ENCODE peak calls at places on chromosomes 13 and 19, in five cellular contexts. N is amniotic epithelial cell; Z is CD4-positive, CD25-positive, alpha-beta regulatory T cell; S is frontal cortex; U is AG08395. K is an unnamed sample.

GRCh38 chr13:27960362-27961226 is 8.5 kb downstream of the CDX2 start:
- DNase-seq in N (peak), Z (no peak), S (peak), U (peak), K (peak)

GRCh38 chr13:72437458-72437857 is 290.0 kb downstream of the MZT1 start:
- DNase-seq in N (peak), Z (no peak), S (no peak), U (peak), K (no peak)

GRCh38 chr19:32404213-32404938 is 1.2 kb upstream of the DPY19L3 start:
- DNase-seq in N (no peak), Z (no peak), S (no peak), U (no peak), K (no peak)

GRCh38 chr19:43464089-43464775 is 1.2 kb downstream of the LYPD3 start:
- DNase-seq in N (no peak), Z (no peak), S (peak), U (no peak), K (no peak)

GRCh38 chr19:48279747-48280146 is 9.9 kb downstream of the ZNF114 start:
- DNase-seq in N (no peak), Z (no peak), S (no peak), U (no peak), K (no peak)

GRCh38 chr19:43526884-43527859 is at the start of gene ETHE1:
- DNase-seq in N (peak), Z (peak), S (peak), U (peak), K (peak)

GRCh38 chr13:113853518-113854237 is 10.2 kb downstream of the GAS6 start:
- DNase-seq in N (peak), Z (no peak), S (no peak), U (no peak), K (no peak)

GRCh38 chr13:33050161-33050560 is 33.9 kb downstream of the KL start:
- DNase-seq in N (peak), Z (no peak), S (no peak), U (no peak), K (no peak)

GRCh38 chr19:29548483-29549085 is 22.8 kb downstream of the VSTM2B start:
- DNase-seq in N (no peak), Z (no peak), S (no peak), U (no peak), K (no peak)

GRCh38 chr13:110340812-110341444 is 33.8 kb downstream of the COL4A2 start:
- DNase-seq in N (peak), Z (peak), S (peak), U (peak), K (peak)

GRCh38 chr13:53800011-53800410 is 771.4 kb downstream of the OLFM4 start:
- DNase-seq in N (no peak), Z (no peak), S (no peak), U (no peak), K (no peak)

GRCh38 chr13:39779337-39780270 is 124.1 kb downstream of the COG6 start:
- DNase-seq in N (peak), Z (peak), S (no peak), U (no peak), K (peak)

GRCh38 chr13:99296270-99296865 is 10.8 kb downstream of the GPR183 start:
- DNase-seq in N (no peak), Z (peak), S (no peak), U (no peak), K (no peak)

GRCh38 chr13:111219306-111219705 is 101.1 kb upstream of the TEX29 start:
- DNase-seq in N (peak), Z (no peak), S (no peak), U (peak), K (peak)

K was measured in myocyte.